ENCODE peak calls at places on chromosomes 2 and 18, in ten cellular contexts. One of them, this sample, is unnamed.

GRCh38 chr2:46145840-46146239 is 151.4 kb upstream of the EPAS1 start:
- DNase-seq in naive thymus-derived CD8-positive, alpha-beta T cell: no peak
- DNase-seq in prostate gland: no peak
- DNase-seq in A172: no peak
- DNase-seq in GM04503: no peak
- DNase-seq in T follicular helper cell: no peak
- DNase-seq in neural crest cell: no peak
- DNase-seq in thoracic aorta: no peak
- DNase-seq in astrocyte of the spinal cord: no peak
- DNase-seq in aorta: no peak
- DNase-seq in this sample: no peak

GRCh38 chr2:173545364-173545734 is 190.7 kb downstream of the CDCA7 start:
- DNase-seq in astrocyte of the spinal cord: peak; percentile 29
- DNase-seq in T follicular helper cell: no peak
- DNase-seq in prostate gland: no peak
- DNase-seq in thoracic aorta: no peak
- DNase-seq in A172: peak; percentile 6
- DNase-seq in aorta: no peak
- DNase-seq in neural crest cell: no peak
- DNase-seq in GM04503: no peak
- DNase-seq in naive thymus-derived CD8-positive, alpha-beta T cell: no peak
- DNase-seq in this sample: no peak

GRCh38 chr2:63814114-63814513 is 27.6 kb upstream of the UGP2 start:
- DNase-seq in naive thymus-derived CD8-positive, alpha-beta T cell: no peak
- DNase-seq in prostate gland: no peak
- DNase-seq in astrocyte of the spinal cord: no peak
- DNase-seq in A172: no peak
- DNase-seq in aorta: no peak
- DNase-seq in thoracic aorta: no peak
- DNase-seq in GM04503: no peak
- DNase-seq in T follicular helper cell: no peak
- DNase-seq in neural crest cell: no peak
- DNase-seq in this sample: no peak

GRCh38 chr2:112480540-112481049 is 1.4 kb upstream of the TTL start:
- DNase-seq in naive thymus-derived CD8-positive, alpha-beta T cell: no peak
- DNase-seq in A172: no peak
- DNase-seq in thoracic aorta: no peak
- DNase-seq in neural crest cell: no peak
- DNase-seq in aorta: no peak
- DNase-seq in GM04503: no peak
- DNase-seq in astrocyte of the spinal cord: no peak
- DNase-seq in prostate gland: no peak
- DNase-seq in T follicular helper cell: peak; percentile 9
- DNase-seq in this sample: peak; percentile 26

GRCh38 chr2:237652181-237652580 is 24.8 kb downstream of the LRRFIP1 start:
- DNase-seq in thoracic aorta: no peak
- DNase-seq in T follicular helper cell: no peak
- DNase-seq in naive thymus-derived CD8-positive, alpha-beta T cell: no peak
- DNase-seq in aorta: no peak
- DNase-seq in neural crest cell: no peak
- DNase-seq in prostate gland: no peak
- DNase-seq in A172: no peak
- DNase-seq in astrocyte of the spinal cord: no peak
- DNase-seq in GM04503: no peak
- DNase-seq in this sample: no peak

GRCh38 chr2:239033801-239034560 is 186.1 kb downstream of the TWIST2 start:
- DNase-seq in thoracic aorta: no peak
- DNase-seq in neural crest cell: no peak
- DNase-seq in astrocyte of the spinal cord: no peak
- DNase-seq in aorta: peak; percentile 62
- DNase-seq in prostate gland: no peak
- DNase-seq in A172: no peak
- DNase-seq in naive thymus-derived CD8-positive, alpha-beta T cell: no peak
- DNase-seq in GM04503: no peak
- DNase-seq in T follicular helper cell: no peak
- DNase-seq in this sample: no peak

GRCh38 chr2:16043627-16044026 is 103.3 kb downstream of the MYCN start:
- DNase-seq in astrocyte of the spinal cord: no peak
- DNase-seq in neural crest cell: no peak
- DNase-seq in prostate gland: no peak
- DNase-seq in naive thymus-derived CD8-positive, alpha-beta T cell: no peak
- DNase-seq in A172: no peak
- DNase-seq in thoracic aorta: no peak
- DNase-seq in aorta: no peak
- DNase-seq in T follicular helper cell: no peak
- DNase-seq in GM04503: no peak
- DNase-seq in this sample: no peak

GRCh38 chr18:50857694-50858093 is 21.2 kb upstream of the ME2 start:
- DNase-seq in prostate gland: no peak
- DNase-seq in aorta: no peak
- DNase-seq in thoracic aorta: no peak
- DNase-seq in naive thymus-derived CD8-positive, alpha-beta T cell: no peak
- DNase-seq in T follicular helper cell: no peak
- DNase-seq in GM04503: no peak
- DNase-seq in neural crest cell: no peak
- DNase-seq in A172: no peak
- DNase-seq in astrocyte of the spinal cord: no peak
- DNase-seq in this sample: no peak

GRCh38 chr2:206198677-206199076 is 39.0 kb downstream of the EEF1B2 start:
- DNase-seq in A172: peak; percentile 29
- DNase-seq in astrocyte of the spinal cord: no peak
- DNase-seq in aorta: no peak
- DNase-seq in thoracic aorta: no peak
- DNase-seq in naive thymus-derived CD8-positive, alpha-beta T cell: no peak
- DNase-seq in neural crest cell: no peak
- DNase-seq in T follicular helper cell: no peak
- DNase-seq in prostate gland: no peak
- DNase-seq in GM04503: no peak
- DNase-seq in this sample: no peak

GRCh38 chr2:48717826-48718225 is 37.7 kb downstream of the LHCGR start:
- DNase-seq in GM04503: no peak
- DNase-seq in astrocyte of the spinal cord: no peak
- DNase-seq in naive thymus-derived CD8-positive, alpha-beta T cell: no peak
- DNase-seq in A172: no peak
- DNase-seq in neural crest cell: no peak
- DNase-seq in T follicular helper cell: no peak
- DNase-seq in thoracic aorta: no peak
- DNase-seq in prostate gland: no peak
- DNase-seq in aorta: no peak
- DNase-seq in this sample: no peak

GRCh38 chr2:950627-950992 is at the start of gene SNTG2:
- DNase-seq in thoracic aorta: no peak
- DNase-seq in aorta: peak; percentile 82
- DNase-seq in prostate gland: peak; percentile 26
- DNase-seq in astrocyte of the spinal cord: no peak
- DNase-seq in A172: no peak
- DNase-seq in neural crest cell: peak; percentile 45
- DNase-seq in GM04503: no peak
- DNase-seq in naive thymus-derived CD8-positive, alpha-beta T cell: peak; percentile 53
- DNase-seq in T follicular helper cell: peak; percentile 15
- DNase-seq in this sample: no peak

GRCh38 chr2:196274387-196274809 is 103.0 kb upstream of the STK17B start:
- DNase-seq in T follicular helper cell: peak; percentile 12
- DNase-seq in thoracic aorta: no peak
- DNase-seq in astrocyte of the spinal cord: peak; percentile 63
- DNase-seq in naive thymus-derived CD8-positive, alpha-beta T cell: no peak
- DNase-seq in neural crest cell: no peak
- DNase-seq in GM04503: no peak
- DNase-seq in aorta: no peak
- DNase-seq in A172: no peak
- DNase-seq in prostate gland: peak; percentile 18
- DNase-seq in this sample: no peak

This sample was measured in 8988T.